ENCODE peak calls at places on chromosome 4, in seven cellular contexts. O, T, Z, G, V, B and M are unnamed samples.

GRCh38 chr4:24472514-24473308 is 111.6 kb downstream of the DHX15 start:
- DNase-seq in O (peak), T (peak), Z (peak), G (peak), V (peak), B (peak), M (peak)

GRCh38 chr4:8846046-8846720 is 25.5 kb downstream of the HMX1 start:
- DNase-seq in O (no peak), T (peak), Z (no peak), G (no peak), V (peak), B (no peak), M (peak)

GRCh38 chr4:31234494-31234893 is 514.3 kb downstream of the PCDH7 start:
- DNase-seq in O (no peak), T (no peak), Z (no peak), G (no peak), V (no peak), B (no peak), M (no peak)

GRCh38 chr4:122783301-122784215 is 43.1 kb upstream of the FGF2 start:
- DNase-seq in O (no peak), T (peak), Z (peak), G (no peak), V (no peak), B (peak), M (no peak)

GRCh38 chr4:80305466-80305865 is 30.1 kb upstream of the CFAP299 start:
- DNase-seq in O (no peak), T (no peak), Z (no peak), G (no peak), V (no peak), B (no peak), M (no peak)

GRCh38 chr4:14679906-14680305 is 322.4 kb upstream of the CPEB2 start:
- DNase-seq in O (no peak), T (no peak), Z (no peak), G (no peak), V (no peak), B (no peak), M (no peak)

GRCh38 chr4:5758741-5759140 is 47.7 kb downstream of the EVC start:
- DNase-seq in O (no peak), T (no peak), Z (peak), G (no peak), V (no peak), B (peak), M (peak)

GRCh38 chr4:164136181-164136616 is 617.7 kb upstream of the SMIM31 start:
- DNase-seq in O (no peak), T (no peak), Z (no peak), G (no peak), V (no peak), B (no peak), M (no peak)

GRCh38 chr4:147388016-147388415 is 92.9 kb upstream of the EDNRA start:
- DNase-seq in O (no peak), T (no peak), Z (no peak), G (no peak), V (no peak), B (no peak), M (no peak)

GRCh38 chr4:82733636-82734035 is 65.0 kb downstream of the SCD5 start:
- DNase-seq in O (no peak), T (no peak), Z (no peak), G (no peak), V (no peak), B (no peak), M (no peak)

GRCh38 chr4:112069110-112069509 is 76.1 kb upstream of the FAM241A start:
- DNase-seq in O (no peak), T (no peak), Z (no peak), G (no peak), V (no peak), B (no peak), M (no peak)

GRCh38 chr4:102438873-102439614 is 62.1 kb upstream of the NFKB1 start:
- DNase-seq in O (no peak), T (no peak), Z (peak), G (no peak), V (no peak), B (no peak), M (no peak)

GRCh38 chr4:88030565-88031310 is 23.3 kb downstream of the PKD2 start:
- DNase-seq in O (no peak), T (no peak), Z (no peak), G (no peak), V (no peak), B (no peak), M (no peak)

GRCh38 chr4:88028961-88029360 is 21.5 kb downstream of the PKD2 start:
- DNase-seq in O (no peak), T (no peak), Z (no peak), G (no peak), V (no peak), B (no peak), M (no peak)

GRCh38 chr4:88029556-88029955 is 22.1 kb downstream of the PKD2 start:
- DNase-seq in O (no peak), T (no peak), Z (no peak), G (no peak), V (no peak), B (no peak), M (no peak)

GRCh38 chr4:88033309-88033708 is 25.9 kb downstream of the PKD2 start:
- DNase-seq in O (no peak), T (peak), Z (peak), G (peak), V (no peak), B (no peak), M (no peak)

GRCh38 chr4:88027611-88028608 is 20.5 kb downstream of the PKD2 start:
- DNase-seq in O (no peak), T (no peak), Z (no peak), G (no peak), V (no peak), B (no peak), M (no peak)
- H3K27ac ChIP-seq in O (peak), T (no peak), Z (no peak), G (no peak), V (peak), B (peak), M (peak)

GRCh38 chr4:38030023-38030422 is 69.8 kb downstream of the PTTG2 start:
- DNase-seq in O (no peak), T (no peak), Z (no peak), G (no peak), V (no peak), B (no peak), M (no peak)

GRCh38 chr4:38040619-38041018 is 80.4 kb downstream of the PTTG2 start:
- DNase-seq in O (no peak), T (no peak), Z (no peak), G (no peak), V (no peak), B (no peak), M (no peak)

GRCh38 chr4:38036548-38036947 is 76.3 kb downstream of the PTTG2 start:
- DNase-seq in O (no peak), T (no peak), Z (no peak), G (no peak), V (no peak), B (no peak), M (no peak)

GRCh38 chr4:38037627-38038026 is 77.4 kb downstream of the PTTG2 start:
- DNase-seq in O (no peak), T (no peak), Z (no peak), G (no peak), V (no peak), B (no peak), M (no peak)

DNA sequence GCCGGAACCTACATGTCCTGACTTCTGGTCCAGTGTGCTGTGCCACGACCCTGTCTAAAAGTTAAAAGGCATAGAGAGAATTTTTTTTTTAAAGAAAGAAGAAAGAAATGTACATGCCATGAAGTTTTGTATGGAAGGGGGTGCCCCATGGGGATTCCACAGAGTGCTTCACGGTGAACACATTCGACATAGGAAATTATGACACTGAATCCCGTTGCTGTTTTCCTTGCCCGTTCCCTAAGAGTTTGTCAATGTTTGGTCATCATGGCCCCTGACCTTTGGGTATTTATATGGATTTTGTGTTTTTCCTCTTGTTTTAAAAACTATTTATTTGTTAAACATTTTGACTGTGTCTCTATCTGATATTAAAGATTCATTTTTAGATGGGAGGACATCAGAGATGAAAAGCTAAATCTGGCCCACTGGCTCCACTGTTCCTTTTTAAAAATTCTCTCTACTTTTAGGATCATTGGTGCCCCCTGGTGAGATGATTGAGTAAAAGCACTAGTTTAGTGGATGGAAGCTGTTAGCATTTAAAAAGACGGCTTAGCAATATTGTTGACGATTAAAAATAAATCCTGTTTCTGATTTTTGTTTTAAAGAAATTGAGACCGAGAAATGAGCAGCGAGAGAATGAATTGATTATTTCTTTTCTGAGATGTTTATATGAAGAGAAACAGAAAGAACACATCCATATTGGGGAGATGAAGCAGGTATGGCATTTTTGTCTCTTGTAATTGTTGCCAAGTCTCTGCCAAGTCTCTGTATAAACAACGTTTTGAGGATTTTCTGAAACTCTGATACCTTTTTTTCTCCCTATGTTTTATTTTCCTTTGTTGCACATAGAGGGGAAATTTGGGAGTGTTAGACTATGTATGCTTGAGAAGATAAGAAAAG is 75.0 kb downstream of the PTTG2 start:
- DNase-seq in O (no peak), T (peak), Z (peak), G (peak), V (no peak), B (no peak), M (no peak)
- H3K27ac ChIP-seq in O (no peak), T (no peak), Z (no peak), G (no peak), V (no peak), B (no peak), M (peak)

GRCh38 chr4:165208741-165209388 is 1.5 kb downstream of the KLHL2 start:
- DNase-seq in O (no peak), T (no peak), Z (no peak), G (peak), V (no peak), B (no peak), M (no peak)
- H3K27ac ChIP-seq in O (no peak), T (no peak), Z (no peak), G (no peak), V (peak), B (no peak), M (no peak)

DNA sequence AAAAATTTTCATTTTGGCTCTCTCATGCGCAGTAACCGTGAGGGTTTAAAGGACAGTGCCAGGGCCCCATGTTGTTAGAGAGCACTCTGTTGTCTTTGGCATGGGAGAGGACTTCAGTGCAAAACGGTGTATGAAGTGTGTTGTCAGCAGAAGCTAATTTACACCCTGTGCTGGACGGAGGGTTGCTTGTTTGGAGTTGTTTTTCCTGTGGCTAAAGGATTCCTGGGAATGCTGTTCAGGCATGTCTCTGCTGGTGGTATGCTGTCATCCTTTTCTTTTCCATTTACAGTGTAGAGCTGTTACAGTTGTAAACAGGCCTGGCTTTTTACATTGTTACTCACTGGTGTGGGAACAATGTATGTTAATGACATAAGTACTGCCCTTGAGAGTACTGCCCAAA is 206.3 kb downstream of the CBR4 start:
- DNase-seq in O (no peak), T (no peak), Z (no peak), G (no peak), V (no peak), B (no peak), M (no peak)
- H3K27ac ChIP-seq in O (peak), T (no peak), Z (peak), G (no peak), V (no peak), B (peak), M (no peak)

DNA sequence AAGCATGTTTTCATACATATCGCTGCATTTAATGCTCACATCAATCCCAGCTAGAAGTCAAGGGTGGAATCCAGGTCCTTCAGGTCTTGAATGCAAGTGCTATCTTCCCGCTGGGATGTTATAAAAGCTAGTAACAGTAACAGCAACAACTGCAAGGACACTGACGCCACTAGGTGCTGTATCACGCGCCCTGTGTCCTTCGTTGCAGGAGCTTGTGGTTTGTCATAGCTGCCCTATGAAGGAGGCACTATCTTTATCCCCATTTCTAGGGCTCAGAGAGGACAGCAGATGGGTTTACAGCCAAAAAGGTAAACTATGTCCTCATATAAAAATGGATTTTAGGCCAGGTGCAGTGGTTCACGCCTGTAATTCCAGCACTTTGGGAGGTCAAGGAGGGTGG is 202.9 kb downstream of the NSUN7 start:
- DNase-seq in O (no peak), T (no peak), Z (no peak), G (no peak), V (no peak), B (peak), M (no peak)
- H3K27ac ChIP-seq in O (peak), T (no peak), Z (no peak), G (no peak), V (no peak), B (peak), M (peak)

DNA sequence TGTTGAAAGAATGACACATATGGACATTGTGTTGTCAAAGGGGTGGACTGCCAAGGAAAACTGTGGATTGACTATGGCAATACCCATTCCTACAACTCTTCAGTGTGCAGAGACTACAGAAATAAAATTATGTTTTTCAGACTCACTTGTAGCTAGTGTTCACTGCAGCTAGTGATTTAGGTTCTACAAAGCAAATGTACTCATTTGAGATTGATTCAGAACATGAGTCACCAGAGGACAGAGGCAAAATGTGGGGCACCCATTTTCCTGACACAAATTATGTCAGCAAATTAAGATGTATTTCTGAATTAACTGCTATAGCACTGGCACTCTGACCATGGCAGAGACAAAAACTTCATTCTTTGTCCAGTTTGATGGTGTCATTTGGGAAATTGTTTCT is 40.7 kb downstream of the SPCS3 start:
- DNase-seq in O (no peak), T (no peak), Z (no peak), G (no peak), V (no peak), B (no peak), M (no peak)
- H3K27ac ChIP-seq in O (no peak), T (no peak), Z (no peak), G (no peak), V (no peak), B (no peak), M (no peak)

DNA sequence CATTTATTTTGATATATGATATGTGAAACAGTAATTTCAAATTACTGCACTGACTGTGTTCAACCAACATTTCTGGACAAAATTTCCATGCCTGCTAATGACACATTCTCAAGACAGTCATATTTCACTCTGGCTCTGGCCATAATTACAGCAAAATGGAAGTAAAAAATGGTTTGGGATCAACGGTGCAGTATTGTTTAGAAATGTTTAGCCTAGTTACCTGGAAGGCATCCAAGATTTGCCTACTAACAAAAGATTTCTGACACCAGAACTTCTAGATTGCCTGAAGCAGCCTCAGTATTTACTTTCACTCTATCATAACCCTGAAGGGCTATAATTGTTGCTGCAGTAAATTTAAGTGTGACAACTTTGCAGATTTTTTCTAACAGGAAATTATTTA is 416.3 kb downstream of the PCDH10 start:
- DNase-seq in O (no peak), T (no peak), Z (no peak), G (no peak), V (no peak), B (no peak), M (no peak)
- H3K27ac ChIP-seq in O (no peak), T (no peak), Z (no peak), G (no peak), V (no peak), B (no peak), M (no peak)

GRCh38 chr4:70667710-70668535 is 1.6 kb upstream of the JCHAIN start:
- DNase-seq in O (no peak), T (no peak), Z (no peak), G (no peak), V (no peak), B (no peak), M (no peak)
- H3K27ac ChIP-seq in O (no peak), T (no peak), Z (no peak), G (no peak), V (peak), B (no peak), M (no peak)

GRCh38 chr4:183182873-183183725 is 84.0 kb downstream of the WWC2 start:
- DNase-seq in O (no peak), T (peak), Z (no peak), G (no peak), V (no peak), B (peak), M (no peak)
- H3K27ac ChIP-seq in O (no peak), T (no peak), Z (no peak), G (no peak), V (no peak), B (no peak), M (no peak)

GRCh38 chr4:107896158-107896645 is 35.1 kb upstream of the CYP2U1 start:
- DNase-seq in O (no peak), T (no peak), Z (peak), G (no peak), V (no peak), B (no peak), M (no peak)
- H3K27ac ChIP-seq in O (peak), T (no peak), Z (peak), G (no peak), V (no peak), B (no peak), M (no peak)